ENCODE peak calls at places on chromosome 5, in five cellular contexts. K is Peyer's patch, O is gastrocnemius medialis, B is A549, W is stomach. X is an unnamed sample.

GRCh38 chr5:164296603-164297080 is 791.2 kb downstream of the MAT2B start:
- DNase-seq in K (no peak), O (no peak), B (no peak), W (no peak), X (no peak)

GRCh38 chr5:102421647-102422046 is 77.2 kb downstream of the SLCO6A1 start:
- DNase-seq in K (no peak), O (no peak), B (no peak), W (no peak), X (no peak)

GRCh38 chr5:51278458-51279049 is 104.7 kb upstream of the ISL1 start:
- DNase-seq in K (no peak), O (no peak), B (no peak), W (no peak), X (no peak)

GRCh38 chr5:151528996-151529395 is 62.1 kb downstream of the FAT2 start:
- DNase-seq in K (no peak), O (no peak), B (no peak), W (no peak), X (no peak)

GRCh38 chr5:13662646-13663045 is 281.8 kb downstream of the DNAH5 start:
- DNase-seq in K (no peak), O (no peak), B (no peak), W (no peak), X (no peak)

GRCh38 chr5:181234455-181235306 is 9.0 kb downstream of the RACK1 start:
- DNase-seq in K (no peak), O (no peak), B (no peak), W (no peak), X (peak)

GRCh38 chr5:38443390-38443789 is 113.1 kb downstream of the LIFR start:
- DNase-seq in K (no peak), O (no peak), B (no peak), W (no peak), X (no peak)

GRCh38 chr5:1728846-1729245 is 70.8 kb downstream of the MRPL36 start:
- DNase-seq in K (peak), O (no peak), B (no peak), W (peak), X (peak)

GRCh38 chr5:143536364-143536763 is 132.9 kb upstream of the NR3C1 start:
- DNase-seq in K (no peak), O (peak), B (peak), W (no peak), X (peak)

GRCh38 chr5:144060598-144060997 is 109.9 kb downstream of the YIPF5 start:
- DNase-seq in K (no peak), O (no peak), B (no peak), W (no peak), X (no peak)

GRCh38 chr5:113917997-113918396 is 404.5 kb downstream of the YTHDC2 start:
- DNase-seq in K (no peak), O (no peak), B (no peak), W (no peak), X (no peak)

GRCh38 chr5:98111686-98112085 is 661.8 kb upstream of the RGMB start:
- DNase-seq in K (no peak), O (no peak), B (no peak), W (no peak), X (no peak)

GRCh38 chr5:170307575-170308465 is 10.2 kb upstream of the LCP2 start:
- DNase-seq in K (peak), O (peak), B (peak), W (peak), X (peak)

GRCh38 chr5:40074801-40075200 is 604.9 kb upstream of the PTGER4 start:
- DNase-seq in K (no peak), O (no peak), B (no peak), W (no peak), X (no peak)

GRCh38 chr5:139859013-139859412 is 63.4 kb downstream of the PSD2 start:
- DNase-seq in K (no peak), O (no peak), B (no peak), W (no peak), X (no peak)

GRCh38 chr5:133244242-133244641 is 192.4 kb downstream of the HSPA4 start:
- DNase-seq in K (no peak), O (no peak), B (no peak), W (no peak), X (no peak)

GRCh38 chr5:120358949-120359348 is 105.2 kb upstream of the PRR16 start:
- DNase-seq in K (no peak), O (no peak), B (no peak), W (no peak), X (no peak)

GRCh38 chr5:179819296-179820126 is 1.2 kb upstream of the SQSTM1 start:
- DNase-seq in K (peak), O (peak), B (no peak), W (peak), X (peak)

GRCh38 chr5:95955996-95956899 is 5.4 kb downstream of the ELL2 start:
- DNase-seq in K (no peak), O (no peak), B (no peak), W (no peak), X (no peak)

GRCh38 chr5:134769206-134769605 is 10.6 kb downstream of the DDX46 start:
- DNase-seq in K (no peak), O (no peak), B (no peak), W (no peak), X (no peak)

GRCh38 chr5:9903806-9904205 is 273.7 kb upstream of the TAS2R1 start:
- DNase-seq in K (no peak), O (no peak), B (no peak), W (no peak), X (no peak)

GRCh38 chr5:180641566-180641900 is 7.9 kb downstream of the FLT4 start:
- DNase-seq in K (no peak), O (no peak), B (no peak), W (no peak), X (no peak)

GRCh38 chr5:53309653-53310052 is 170.8 kb upstream of the FST start:
- DNase-seq in K (no peak), O (no peak), B (no peak), W (no peak), X (no peak)

GRCh38 chr5:58294598-58295298 is 165.1 kb downstream of the PLK2 start:
- DNase-seq in K (no peak), O (no peak), B (no peak), W (no peak), X (no peak)

GRCh38 chr5:149635394-149635793 is 54.1 kb downstream of the ARHGEF37 start:
- DNase-seq in K (no peak), O (no peak), B (no peak), W (no peak), X (no peak)

GRCh38 chr5:144017631-144018030 is 152.8 kb downstream of the YIPF5 start:
- DNase-seq in K (no peak), O (no peak), B (no peak), W (no peak), X (no peak)

GRCh38 chr5:64592942-64593341 is 87.1 kb downstream of the RGS7BP start:
- DNase-seq in K (no peak), O (no peak), B (no peak), W (no peak), X (no peak)

GRCh38 chr5:64595519-64595855 is 89.7 kb downstream of the RGS7BP start:
- DNase-seq in K (no peak), O (no peak), B (no peak), W (no peak), X (no peak)

GRCh38 chr5:64594025-64594424 is 88.2 kb downstream of the RGS7BP start:
- DNase-seq in K (no peak), O (no peak), B (no peak), W (no peak), X (no peak)

GRCh38 chr5:64599226-64599625 is 91.1 kb upstream of the SHISAL2B start:
- DNase-seq in K (no peak), O (no peak), B (no peak), W (no peak), X (no peak)

DNA sequence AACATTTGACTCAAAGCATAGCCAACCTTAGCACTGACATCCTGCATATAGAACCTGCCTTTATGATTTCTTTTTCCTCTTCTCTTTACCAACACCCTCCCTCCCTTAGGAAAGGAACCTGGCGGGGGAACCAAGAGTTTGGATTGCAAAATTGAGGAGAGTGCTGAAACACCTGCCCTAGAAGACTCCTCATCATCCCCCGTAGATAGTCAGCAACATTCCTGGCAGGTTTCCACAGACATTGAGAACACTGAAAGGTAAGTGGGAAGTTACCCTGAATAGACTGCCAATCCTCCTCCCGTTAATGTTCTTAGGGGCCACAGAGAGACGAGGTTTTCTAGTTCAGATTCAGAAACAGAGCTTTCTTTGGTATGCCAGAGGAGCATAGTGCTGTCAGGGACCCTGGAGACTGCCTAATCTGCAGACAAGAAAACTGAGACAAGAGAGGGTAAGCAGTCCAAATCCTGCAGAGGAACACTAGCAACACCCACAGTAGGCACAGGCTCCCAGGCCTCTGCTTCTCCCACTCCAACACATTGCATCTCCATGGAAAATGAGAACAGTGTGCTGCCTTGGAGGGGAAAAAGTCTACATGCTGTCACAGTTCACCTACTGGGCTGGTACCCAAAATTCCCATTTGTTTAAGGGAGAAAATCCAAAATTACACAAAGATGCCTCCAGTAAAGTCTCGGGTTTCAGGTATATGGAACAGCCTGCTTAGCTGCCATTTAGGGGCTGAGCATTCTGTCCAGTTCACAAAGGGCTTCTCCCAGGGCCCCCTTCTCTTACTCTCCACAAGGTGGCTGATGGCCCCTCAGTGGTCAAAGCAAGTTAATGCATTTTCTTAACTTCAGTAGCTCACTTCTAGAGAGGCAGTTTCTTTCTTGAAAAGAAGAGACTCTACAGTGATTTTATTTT is 89.0 kb downstream of the RGS7BP start:
- DNase-seq in K (no peak), O (no peak), B (peak), W (no peak), X (no peak)
- TF ChIP-seq CTCF in K (no peak), O (no peak), B (no peak), W (no peak), X (no peak)

DNA sequence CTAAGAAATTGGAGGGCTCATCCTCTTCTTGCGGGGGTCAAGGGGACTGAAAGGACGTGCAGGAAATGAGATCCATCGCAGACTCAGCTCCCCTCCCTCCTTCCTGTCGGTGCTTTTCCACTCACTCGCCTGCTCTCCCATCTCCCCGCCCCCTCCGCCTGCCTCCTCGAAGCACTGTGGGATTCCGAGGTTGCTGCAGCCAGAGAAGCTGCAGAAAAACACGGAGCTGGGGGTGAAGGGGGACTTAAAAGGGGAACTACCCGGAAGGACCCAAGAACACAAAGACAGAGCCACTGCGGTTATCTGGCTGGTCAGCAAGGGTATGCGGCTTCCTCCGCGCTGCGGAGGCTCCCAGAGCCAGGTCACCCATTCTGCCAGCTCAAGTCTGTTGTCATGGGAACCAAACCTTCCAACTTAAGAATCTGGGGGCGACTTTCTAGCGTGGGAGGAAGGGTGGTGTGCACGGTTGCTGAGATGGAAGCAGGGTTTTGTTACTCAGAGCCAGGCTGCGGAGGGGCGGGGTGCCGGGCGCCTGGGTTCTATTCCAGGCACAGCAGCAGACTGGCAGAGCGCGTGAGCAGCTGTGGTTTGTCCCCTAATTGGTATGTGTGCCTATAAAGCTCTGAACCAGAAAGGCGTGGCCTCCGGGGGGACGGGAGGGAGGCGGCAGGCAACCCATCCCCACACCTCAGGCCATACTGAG is 24.9 kb downstream of the PCDHGC5 start:
- DNase-seq in K (peak), O (peak), B (no peak), W (no peak), X (peak)
- TF ChIP-seq POLR2A in K (no peak), O (peak), B (no peak), W (no peak), X (no peak)

DNA sequence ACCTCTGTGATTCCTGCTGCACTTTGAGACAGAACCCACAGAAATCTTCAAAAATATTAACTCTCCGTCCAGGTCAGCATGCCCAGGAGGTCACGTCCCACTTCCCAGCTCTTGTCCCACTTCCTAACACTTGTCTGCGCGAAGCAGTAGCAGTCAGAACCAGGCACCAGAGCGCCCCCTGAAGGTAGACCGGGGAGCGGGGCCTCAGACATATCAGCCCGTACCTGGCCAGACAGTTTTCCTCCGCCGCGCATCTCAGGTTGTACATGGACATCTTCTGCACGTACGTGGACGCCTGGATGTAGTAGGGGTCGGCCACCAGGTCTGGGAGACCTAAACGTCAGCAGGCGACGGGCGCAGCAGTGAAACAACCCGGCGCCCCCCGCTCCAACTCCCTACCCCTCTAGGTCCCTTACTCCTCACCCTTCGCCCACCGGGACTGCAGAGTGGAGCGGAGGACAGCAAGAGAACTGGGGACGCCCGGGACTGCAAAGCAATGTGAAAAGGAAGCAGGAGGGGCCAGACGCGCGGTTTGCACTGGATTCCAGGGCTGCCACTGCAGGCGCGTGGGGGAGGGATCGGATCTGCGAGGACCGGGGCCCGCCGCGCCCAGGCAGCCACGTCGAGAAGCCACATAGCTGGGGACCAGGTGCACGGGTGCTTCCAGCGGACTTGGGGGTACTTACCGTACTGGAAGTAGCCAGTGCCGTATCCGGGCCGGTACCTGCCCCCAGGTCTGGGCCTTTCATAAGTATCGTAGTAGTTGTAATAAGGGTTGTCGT is 1.2 kb downstream of the LOX start:
- DNase-seq in K (peak), O (peak), B (peak), W (peak), X (peak)
- H3K4me3 ChIP-seq in K (peak), O (peak), B (peak), W (peak), X (peak)

GRCh38 chr5:92637960-92638359 is 943.1 kb downstream of the NR2F1-AS1 start:
- DNase-seq in K (no peak), O (no peak), B (no peak), W (no peak), X (no peak)
- TF ChIP-seq CTCF in K (no peak), O (no peak), B (no peak), W (no peak), X (no peak)

GRCh38 chr5:34653708-34654107 is 2.4 kb upstream of the RAI14 start:
- DNase-seq in K (no peak), O (no peak), B (no peak), W (no peak), X (no peak)

GRCh38 chr5:34657550-34657921 is 1.4 kb downstream of the RAI14 start:
- DNase-seq in K (no peak), O (no peak), B (peak), W (no peak), X (peak)

GRCh38 chr5:34656001-34656699 is at the start of gene RAI14:
- DNase-seq in K (peak), O (peak), B (peak), W (peak), X (peak)

GRCh38 chr5:34656700-34657549 is 797 bp downstream of the RAI14 start:
- DNase-seq in K (no peak), O (no peak), B (peak), W (peak), X (no peak)

DNA sequence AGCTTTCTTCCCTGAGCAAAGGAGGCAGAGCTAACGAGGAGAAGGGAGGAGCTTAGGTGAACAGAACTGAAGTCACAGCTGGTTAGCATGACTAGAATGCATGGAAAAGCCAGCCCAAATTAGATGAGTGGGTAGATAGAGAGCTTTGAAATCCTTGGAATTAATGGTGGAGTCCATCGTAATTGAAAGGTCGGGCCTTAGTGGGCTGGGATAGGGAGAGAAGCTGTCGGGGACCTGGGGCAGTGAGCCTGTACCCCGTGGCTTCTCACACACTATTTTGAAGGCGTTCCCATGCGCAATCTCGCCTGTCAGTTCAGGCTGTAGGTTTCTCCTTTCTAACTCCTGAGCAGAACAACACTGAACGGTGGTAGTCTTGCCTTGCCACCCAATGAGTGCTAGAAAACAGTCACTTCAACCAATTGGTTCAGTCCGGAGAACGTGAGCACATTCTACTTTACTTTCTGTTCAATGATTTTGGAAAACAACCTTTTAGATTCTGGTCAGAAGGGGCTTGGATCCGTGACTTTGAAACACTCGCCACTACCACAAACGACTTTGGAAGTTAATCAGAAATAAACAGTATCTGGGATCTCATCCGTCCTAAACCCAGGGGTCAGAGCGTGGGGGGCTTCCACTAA is 655 bp upstream of the RAI14 start:
- DNase-seq in K (peak), O (no peak), B (peak), W (peak), X (peak)
- TF ChIP-seq POLR2A in K (no peak), O (no peak), B (no peak), W (no peak), X (no peak)

GRCh38 chr5:177359451-177359851 is 1.7 kb downstream of the RGS14 start:
- DNase-seq in K (no peak), O (no peak), B (no peak), W (no peak), X (no peak)
- H3K4me3 ChIP-seq in K (no peak), O (no peak), B (no peak), W (no peak), X (no peak)

GRCh38 chr5:137696481-137696880 is 39.4 kb downstream of the KLHL3 start:
- DNase-seq in K (no peak), O (no peak), B (no peak), W (no peak), X (no peak)

GRCh38 chr5:137699291-137700281 is 36.3 kb downstream of the KLHL3 start:
- DNase-seq in K (no peak), O (no peak), B (no peak), W (no peak), X (no peak)

GRCh38 chr5:137693951-137694721 is 41.8 kb downstream of the KLHL3 start:
- DNase-seq in K (no peak), O (no peak), B (no peak), W (no peak), X (no peak)

GRCh38 chr5:137693307-137693950 is 42.5 kb downstream of the KLHL3 start:
- DNase-seq in K (no peak), O (no peak), B (no peak), W (no peak), X (no peak)

GRCh38 chr5:137695651-137696428 is 40.0 kb downstream of the KLHL3 start:
- DNase-seq in K (no peak), O (no peak), B (no peak), W (no peak), X (no peak)
- TF ChIP-seq CTCF in K (no peak), O (no peak), B (no peak), W (no peak), X (no peak)

DNA sequence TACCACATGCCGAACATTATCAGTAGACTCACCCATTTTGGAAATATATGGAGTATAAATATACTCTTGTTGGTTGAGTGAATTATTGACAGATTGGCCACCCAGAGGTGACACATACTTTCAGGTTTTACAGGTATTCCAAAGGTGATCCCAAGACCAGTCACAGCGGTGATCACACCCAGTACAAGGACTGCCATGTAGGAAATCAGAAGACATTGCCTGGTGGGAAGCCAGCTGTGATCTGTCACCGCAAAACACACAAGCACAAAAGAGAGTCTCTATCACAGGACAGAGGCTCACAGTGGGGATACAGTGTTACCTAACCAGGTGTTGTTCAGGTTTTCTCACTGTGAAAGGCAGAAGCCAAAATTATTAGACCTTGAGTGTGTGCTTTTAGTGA is 15.8 kb downstream of the BTF3 start:
- DNase-seq in K (peak), O (no peak), B (no peak), W (peak), X (no peak)
- TF ChIP-seq POLR2A in K (peak), O (no peak), B (no peak), W (no peak), X (no peak)